ENCODE peak calls at places on chromosomes 12 and 14, in ten cellular contexts. One of them, this sample, is unnamed.

GRCh38 chr14:60537663-60538062 is 28.7 kb downstream of the SIX6 start:
- DNase-seq in pancreas: no peak
- DNase-seq in colonic mucosa: no peak
- DNase-seq in hepatocyte: no peak
- DNase-seq in ovary: no peak
- DNase-seq in A549: no peak
- DNase-seq in HAP-1: no peak
- DNase-seq in stomach: no peak
- DNase-seq in mucosa of descending colon: no peak
- DNase-seq in fibroblast of lung: no peak
- DNase-seq in this sample: no peak

GRCh38 chr12:97300431-97300830 is 162.2 kb upstream of the RMST start:
- DNase-seq in pancreas: no peak
- DNase-seq in colonic mucosa: no peak
- DNase-seq in hepatocyte: no peak
- DNase-seq in ovary: no peak
- DNase-seq in A549: no peak
- DNase-seq in HAP-1: no peak
- DNase-seq in stomach: no peak
- DNase-seq in mucosa of descending colon: no peak
- DNase-seq in fibroblast of lung: no peak
- DNase-seq in this sample: no peak

GRCh38 chr14:36256131-36256801 is 64.2 kb downstream of the MBIP start:
- DNase-seq in pancreas: no peak
- DNase-seq in colonic mucosa: peak; percentile 41
- DNase-seq in hepatocyte: peak; percentile 24
- DNase-seq in ovary: no peak
- DNase-seq in A549: no peak
- DNase-seq in HAP-1: no peak
- DNase-seq in stomach: peak; percentile 65
- DNase-seq in mucosa of descending colon: no peak
- DNase-seq in fibroblast of lung: no peak
- DNase-seq in this sample: no peak

GRCh38 chr12:124715121-124715990 is 147.9 kb upstream of the NCOR2 start:
- DNase-seq in pancreas: no peak
- DNase-seq in colonic mucosa: peak; percentile 44
- DNase-seq in hepatocyte: peak; percentile 42
- DNase-seq in ovary: no peak
- DNase-seq in A549: peak; percentile 73
- DNase-seq in HAP-1: no peak
- DNase-seq in stomach: peak; percentile 49
- DNase-seq in mucosa of descending colon: no peak
- DNase-seq in fibroblast of lung: peak; percentile 49
- DNase-seq in this sample: no peak

GRCh38 chr12:123401753-123402683 is 18.1 kb downstream of the KMT5A start:
- DNase-seq in pancreas: no peak
- DNase-seq in colonic mucosa: no peak
- DNase-seq in hepatocyte: no peak
- DNase-seq in ovary: no peak
- DNase-seq in A549: no peak
- DNase-seq in HAP-1: no peak
- DNase-seq in stomach: no peak
- DNase-seq in mucosa of descending colon: no peak
- DNase-seq in fibroblast of lung: no peak
- DNase-seq in this sample: no peak

GRCh38 chr14:65382586-65382985 is 29.9 kb upstream of the FUT8 start:
- DNase-seq in pancreas: no peak
- DNase-seq in colonic mucosa: no peak
- DNase-seq in hepatocyte: no peak
- DNase-seq in ovary: no peak
- DNase-seq in A549: no peak
- DNase-seq in HAP-1: no peak
- DNase-seq in stomach: no peak
- DNase-seq in mucosa of descending colon: no peak
- DNase-seq in fibroblast of lung: no peak
- DNase-seq in this sample: no peak

GRCh38 chr14:53956427-53957201 is at the start of gene BMP4:
- DNase-seq in pancreas: peak; percentile 59
- DNase-seq in colonic mucosa: peak; percentile 91
- DNase-seq in hepatocyte: peak; percentile 85
- DNase-seq in ovary: peak; percentile 92
- DNase-seq in A549: peak; percentile 59
- DNase-seq in HAP-1: peak; percentile 94
- DNase-seq in stomach: peak; percentile 76
- DNase-seq in mucosa of descending colon: peak; percentile 87
- DNase-seq in fibroblast of lung: peak; percentile 65
- DNase-seq in this sample: no peak

GRCh38 chr14:52272375-52272774 is 4.9 kb downstream of the PTGDR start:
- DNase-seq in pancreas: no peak
- DNase-seq in colonic mucosa: peak; percentile 66
- DNase-seq in hepatocyte: no peak
- DNase-seq in ovary: no peak
- DNase-seq in A549: peak; percentile 33
- DNase-seq in HAP-1: peak; percentile 48
- DNase-seq in stomach: no peak
- DNase-seq in mucosa of descending colon: peak; percentile 37
- DNase-seq in fibroblast of lung: no peak
- DNase-seq in this sample: no peak

GRCh38 chr14:51258788-51259187 is 18.7 kb downstream of the TMX1 start:
- DNase-seq in pancreas: no peak
- DNase-seq in colonic mucosa: no peak
- DNase-seq in hepatocyte: no peak
- DNase-seq in ovary: no peak
- DNase-seq in A549: no peak
- DNase-seq in HAP-1: no peak
- DNase-seq in stomach: no peak
- DNase-seq in mucosa of descending colon: no peak
- DNase-seq in fibroblast of lung: no peak
- DNase-seq in this sample: no peak

GRCh38 chr14:78403278-78403815 is 233.2 kb downstream of the NRXN3 start:
- DNase-seq in pancreas: no peak
- DNase-seq in colonic mucosa: no peak
- DNase-seq in hepatocyte: peak; percentile 21
- DNase-seq in ovary: no peak
- DNase-seq in A549: no peak
- DNase-seq in HAP-1: no peak
- DNase-seq in stomach: no peak
- DNase-seq in mucosa of descending colon: no peak
- DNase-seq in fibroblast of lung: peak; percentile 75
- DNase-seq in this sample: no peak

GRCh38 chr14:79356040-79356439 is 855.3 kb downstream of the DIO2 start:
- DNase-seq in pancreas: no peak
- DNase-seq in colonic mucosa: no peak
- DNase-seq in hepatocyte: no peak
- DNase-seq in ovary: no peak
- DNase-seq in A549: no peak
- DNase-seq in HAP-1: no peak
- DNase-seq in stomach: no peak
- DNase-seq in mucosa of descending colon: no peak
- DNase-seq in fibroblast of lung: peak; percentile 22
- DNase-seq in this sample: no peak

GRCh38 chr12:77816196-77816595 is 14.5 kb upstream of the NAV3 start:
- DNase-seq in pancreas: no peak
- DNase-seq in colonic mucosa: no peak
- DNase-seq in hepatocyte: no peak
- DNase-seq in ovary: no peak
- DNase-seq in A549: no peak
- DNase-seq in HAP-1: no peak
- DNase-seq in stomach: no peak
- DNase-seq in mucosa of descending colon: no peak
- DNase-seq in fibroblast of lung: no peak
- DNase-seq in this sample: no peak

GRCh38 chr14:60655898-60656754 is 6.8 kb upstream of the SIX1 start:
- DNase-seq in pancreas: no peak
- DNase-seq in colonic mucosa: no peak
- DNase-seq in hepatocyte: no peak
- DNase-seq in ovary: no peak
- DNase-seq in A549: no peak
- DNase-seq in HAP-1: no peak
- DNase-seq in stomach: no peak
- DNase-seq in mucosa of descending colon: no peak
- DNase-seq in fibroblast of lung: peak; percentile 34
- DNase-seq in this sample: no peak

DNA sequence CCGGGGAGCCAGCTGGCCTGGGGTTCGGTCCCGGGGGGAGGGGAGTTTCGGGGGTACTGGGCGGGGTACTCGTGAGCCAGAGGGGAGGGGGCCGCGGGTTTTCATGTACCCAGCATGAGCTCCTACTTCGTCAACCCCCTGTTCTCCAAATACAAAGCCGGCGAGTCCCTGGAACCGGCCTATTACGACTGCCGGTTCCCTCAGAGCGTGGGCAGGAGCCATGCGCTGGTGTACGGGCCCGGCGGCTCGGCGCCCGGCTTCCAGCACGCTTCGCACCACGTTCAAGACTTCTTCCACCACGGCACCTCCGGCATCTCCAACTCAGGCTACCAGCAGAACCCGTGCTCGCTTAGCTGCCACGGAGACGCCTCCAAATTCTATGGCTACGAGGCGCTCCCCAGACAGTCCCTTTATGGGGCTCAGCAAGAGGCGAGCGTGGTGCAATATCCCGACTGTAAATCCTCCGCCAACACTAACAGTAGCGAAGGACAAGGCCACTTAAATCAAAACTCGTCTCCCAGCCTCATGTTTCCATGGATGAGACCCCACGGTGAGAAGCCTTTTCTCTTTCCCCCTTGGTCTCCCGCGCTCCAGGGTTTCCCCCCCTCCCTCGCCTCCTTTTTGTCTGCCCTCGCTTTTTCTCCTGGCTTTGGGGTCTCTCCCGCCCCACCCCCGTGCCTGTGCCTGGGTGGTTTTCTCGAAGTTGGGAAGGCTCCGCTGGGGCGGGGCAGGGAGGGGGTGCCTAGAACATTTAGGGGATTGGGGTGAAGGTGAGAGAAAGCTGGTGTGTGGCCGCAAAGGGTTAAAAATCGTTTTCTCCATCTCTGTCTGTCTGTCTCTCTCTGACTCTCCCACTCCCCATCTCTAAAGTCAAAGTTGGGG is 627 bp downstream of the HOXC8 start:
- DNase-seq in pancreas: no peak
- DNase-seq in colonic mucosa: no peak
- DNase-seq in hepatocyte: peak; percentile 54
- DNase-seq in ovary: no peak
- DNase-seq in A549: peak; percentile 53
- DNase-seq in HAP-1: peak; percentile 52
- DNase-seq in stomach: no peak
- DNase-seq in mucosa of descending colon: no peak
- DNase-seq in fibroblast of lung: no peak
- DNase-seq in this sample: no peak
- H3K4me3 ChIP-seq in pancreas: peak overlapping the region; percentile 38
- H3K4me3 ChIP-seq in colonic mucosa: no peak overlapping the region
- H3K4me3 ChIP-seq in hepatocyte: no peak overlapping the region
- H3K4me3 ChIP-seq in ovary: peak overlapping the region; percentile 47
- H3K4me3 ChIP-seq in A549: peak overlapping the region; percentile 54
- H3K4me3 ChIP-seq in HAP-1: peak overlapping the region; percentile 45
- H3K4me3 ChIP-seq in stomach: peak overlapping the region; percentile 41
- H3K4me3 ChIP-seq in mucosa of descending colon: no peak overlapping the region
- H3K4me3 ChIP-seq in fibroblast of lung: peak overlapping the region; percentile 21
- H3K4me3 ChIP-seq in this sample: peak overlapping the region; percentile 88

GRCh38 chr14:20144820-20145219 is 6.2 kb downstream of the OR4N5 start:
- DNase-seq in pancreas: no peak
- DNase-seq in colonic mucosa: no peak
- DNase-seq in hepatocyte: no peak
- DNase-seq in ovary: no peak
- DNase-seq in A549: no peak
- DNase-seq in HAP-1: no peak
- DNase-seq in stomach: no peak
- DNase-seq in mucosa of descending colon: no peak
- DNase-seq in fibroblast of lung: no peak
- DNase-seq in this sample: no peak
- H3K9me3 ChIP-seq in pancreas: no peaks in the 10 kb centered on the region
- H3K9me3 ChIP-seq in colonic mucosa: no peaks in the 10 kb centered on the region
- H3K9me3 ChIP-seq in hepatocyte: peaks cover 4% of the 10 kb centered on the region
- H3K9me3 ChIP-seq in ovary: no peaks in the 10 kb centered on the region
- H3K9me3 ChIP-seq in A549: no peaks in the 10 kb centered on the region
- H3K9me3 ChIP-seq in HAP-1: no peaks in the 10 kb centered on the region
- H3K9me3 ChIP-seq in stomach: peaks cover 5% of the 10 kb centered on the region
- H3K9me3 ChIP-seq in mucosa of descending colon: peaks cover 3% of the 10 kb centered on the region
- H3K9me3 ChIP-seq in fibroblast of lung: no peaks in the 10 kb centered on the region
- H3K9me3 ChIP-seq in this sample: no peaks in the 10 kb centered on the region

DNA sequence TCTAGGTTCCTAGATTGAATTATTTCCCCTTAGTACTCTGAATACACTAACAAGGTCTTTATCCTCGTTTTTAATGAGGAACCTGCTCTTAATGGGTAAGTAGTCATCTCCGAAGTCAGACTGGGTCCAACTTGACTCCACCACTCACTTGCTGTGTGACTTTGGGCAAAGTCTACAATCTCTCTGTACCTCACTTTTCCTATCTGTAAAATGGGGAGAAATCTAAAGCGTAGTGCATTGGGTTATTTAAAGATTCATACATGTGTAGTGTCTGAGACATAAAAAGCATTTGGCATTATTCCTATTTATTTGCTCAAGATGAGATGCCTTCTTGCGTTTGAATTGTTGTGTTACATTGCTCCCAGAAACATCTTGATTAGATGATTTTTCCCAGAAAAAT is 51.5 kb downstream of the GTF2A1 start:
- DNase-seq in pancreas: no peak
- DNase-seq in colonic mucosa: no peak
- DNase-seq in hepatocyte: no peak
- DNase-seq in ovary: no peak
- DNase-seq in A549: no peak
- DNase-seq in HAP-1: no peak
- DNase-seq in stomach: no peak
- DNase-seq in mucosa of descending colon: no peak
- DNase-seq in fibroblast of lung: no peak
- DNase-seq in this sample: no peak
- H3K4me3 ChIP-seq in pancreas: peak overlapping the region; percentile 69
- H3K4me3 ChIP-seq in colonic mucosa: peak overlapping the region; percentile 64
- H3K4me3 ChIP-seq in hepatocyte: peak overlapping the region; percentile 38
- H3K4me3 ChIP-seq in ovary: peak overlapping the region; percentile 49
- H3K4me3 ChIP-seq in A549: peak overlapping the region; percentile 62
- H3K4me3 ChIP-seq in HAP-1: no peak overlapping the region
- H3K4me3 ChIP-seq in stomach: peak overlapping the region; percentile 74
- H3K4me3 ChIP-seq in mucosa of descending colon: no peak overlapping the region
- H3K4me3 ChIP-seq in fibroblast of lung: peak overlapping the region; percentile 66
- H3K4me3 ChIP-seq in this sample: peak overlapping the region; percentile 83

DNA sequence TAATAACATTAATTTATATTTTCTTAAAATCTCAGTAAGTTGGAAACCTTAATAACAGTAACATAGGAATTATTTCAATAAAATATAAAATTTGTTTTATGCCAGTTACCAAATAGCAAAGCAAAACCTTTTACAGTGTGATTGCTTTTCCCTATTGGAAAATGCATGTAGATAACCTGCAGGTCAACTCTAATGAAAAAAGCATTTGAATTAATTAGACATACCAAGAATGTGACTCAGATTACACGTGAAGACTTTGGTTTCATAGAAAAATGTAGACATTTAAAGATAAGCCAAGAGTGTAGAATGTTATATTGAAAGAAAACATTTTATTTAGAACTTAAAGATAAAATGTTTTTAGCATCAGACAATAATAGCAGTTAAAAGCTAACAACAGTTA is 888.1 kb downstream of the TMEM121 start:
- DNase-seq in pancreas: no peak
- DNase-seq in colonic mucosa: no peak
- DNase-seq in hepatocyte: no peak
- DNase-seq in ovary: no peak
- DNase-seq in A549: no peak
- DNase-seq in HAP-1: no peak
- DNase-seq in stomach: no peak
- DNase-seq in mucosa of descending colon: no peak
- DNase-seq in fibroblast of lung: no peak
- DNase-seq in this sample: no peak
- H3K9me3 ChIP-seq in pancreas: no peaks in the 10 kb centered on the region
- H3K9me3 ChIP-seq in colonic mucosa: no peaks in the 10 kb centered on the region
- H3K9me3 ChIP-seq in hepatocyte: peaks cover 3% of the 10 kb centered on the region
- H3K9me3 ChIP-seq in ovary: no peaks in the 10 kb centered on the region
- H3K9me3 ChIP-seq in A549: peaks cover 5% of the 10 kb centered on the region
- H3K9me3 ChIP-seq in HAP-1: peaks cover 17% of the 10 kb centered on the region
- H3K9me3 ChIP-seq in stomach: peaks cover 5% of the 10 kb centered on the region
- H3K9me3 ChIP-seq in mucosa of descending colon: no peaks in the 10 kb centered on the region
- H3K9me3 ChIP-seq in fibroblast of lung: no peaks in the 10 kb centered on the region
- H3K9me3 ChIP-seq in this sample: no peaks in the 10 kb centered on the region